ENCODE peak calls at places on chromosomes 13 and 19, in nine cellular contexts. K is K562, U is Calu3, V is cardiac fibroblast, J is right lobe of liver, B is endothelial cell, E is thoracic aorta, Y is RWPE1, O is fibroblast of the aortic adventitia. Z is an unnamed sample.
A peak's percentile ranks its signal among the peaks of the same experiment; 100 is the strongest.

GRCh38 chr13:45718992-45719391 is 16.9 kb downstream of the CBY2 start:
- DNase-seq in K (no peak), U (no peak), V (no peak), J (no peak), B (peak; percentile 15), E (no peak), Y (no peak), O (no peak), Z (no peak)

GRCh38 chr13:51297556-51297955 is 41.9 kb upstream of the SERPINE3 start:
- DNase-seq in K (no peak), U (no peak), V (no peak), J (no peak), B (no peak), E (no peak), Y (no peak), O (no peak), Z (no peak)

GRCh38 chr13:93002071-93002470 is 224.5 kb upstream of the GPC6 start:
- DNase-seq in K (no peak), U (no peak), V (no peak), J (no peak), B (no peak), E (no peak), Y (no peak), O (no peak), Z (no peak)

GRCh38 chr19:33569822-33570221 is 48.2 kb upstream of the PEPD start:
- DNase-seq in K (no peak), U (no peak), V (no peak), J (no peak), B (no peak), E (no peak), Y (no peak), O (peak; percentile 19), Z (no peak)

GRCh38 chr13:108193806-108194205 is 21.5 kb downstream of the LIG4 start:
- DNase-seq in K (no peak), U (no peak), V (no peak), J (no peak), B (no peak), E (no peak), Y (peak; percentile 55), O (no peak), Z (no peak)

GRCh38 chr19:33316521-33317284 is 14.4 kb upstream of the CEBPA start:
- DNase-seq in K (no peak), U (no peak), V (no peak), J (peak; percentile 79), B (no peak), E (no peak), Y (no peak), O (no peak), Z (no peak)

GRCh38 chr19:18304496-18305312 is 18.2 kb downstream of the LSM4 start:
- DNase-seq in K (peak; percentile 93), U (peak; percentile 64), V (peak; percentile 75), J (peak; percentile 87), B (peak; percentile 42), E (peak; percentile 69), Y (no peak), O (peak; percentile 72), Z (peak; percentile 70)

GRCh38 chr13:46296920-46297319 is 85.2 kb downstream of the LRRC63 start:
- DNase-seq in K (no peak), U (no peak), V (peak; percentile 83), J (no peak), B (no peak), E (no peak), Y (no peak), O (peak; percentile 99), Z (no peak)

GRCh38 chr13:20127563-20128458 is 33.0 kb downstream of the GJA3 start:
- DNase-seq in K (no peak), U (peak; percentile 64), V (peak; percentile 53), J (peak; percentile 80), B (peak; percentile 51), E (no peak), Y (no peak), O (peak; percentile 30), Z (peak; percentile 62)

GRCh38 chr19:58409010-58409790 is 751 bp downstream of the ZNF584 start:
- DNase-seq in K (peak; percentile 48), U (peak; percentile 52), V (no peak), J (peak; percentile 48), B (peak; percentile 21), E (no peak), Y (no peak), O (peak; percentile 27), Z (peak; percentile 54)

GRCh38 chr19:41928754-41929535 is 696 bp upstream of the ERFL start:
- DNase-seq in K (peak; percentile 65), U (no peak), V (no peak), J (no peak), B (no peak), E (no peak), Y (no peak), O (no peak), Z (no peak)

GRCh38 chr19:48795855-48796142 is 15.0 kb downstream of the BCAT2 start:
- DNase-seq in K (no peak), U (no peak), V (no peak), J (peak; percentile 76), B (no peak), E (no peak), Y (no peak), O (no peak), Z (no peak)

GRCh38 chr13:110964229-110965037 is 49.6 kb upstream of the ANKRD10 start:
- DNase-seq in K (peak; percentile 93), U (no peak), V (no peak), J (no peak), B (no peak), E (no peak), Y (no peak), O (no peak), Z (no peak)

GRCh38 chr13:104534847-104535246 is 1468.6 kb upstream of the SLC10A2 start:
- DNase-seq in K (peak; percentile 0), U (no peak), V (no peak), J (no peak), B (no peak), E (no peak), Y (no peak), O (no peak), Z (no peak)

GRCh38 chr19:27971071-27971470 is 1241.9 kb downstream of the UQCRFS1 start:
- DNase-seq in K (no peak), U (peak; percentile 13), V (peak; percentile 7), J (no peak), B (no peak), E (no peak), Y (peak; percentile 4), O (peak; percentile 28), Z (no peak)

GRCh38 chr19:35712910-35713845 is 4.6 kb upstream of the KMT2B start:
- DNase-seq in K (peak; percentile 37), U (no peak), V (no peak), J (no peak), B (no peak), E (no peak), Y (no peak), O (no peak), Z (no peak)

GRCh38 chr13:23883255-23883654 is 5.9 kb downstream of the MIPEP start:
- DNase-seq in K (no peak), U (no peak), V (no peak), J (no peak), B (no peak), E (no peak), Y (no peak), O (no peak), Z (no peak)

GRCh38 chr19:14562660-14563589 is 8.9 kb downstream of the NDUFB7 start:
- DNase-seq in K (no peak), U (no peak), V (no peak), J (no peak), B (no peak), E (no peak), Y (no peak), O (no peak), Z (no peak)

GRCh38 chr19:23528376-23528775 is 133.1 kb upstream of the ZNF91 start:
- DNase-seq in K (no peak), U (no peak), V (no peak), J (no peak), B (no peak), E (no peak), Y (peak; percentile 76), O (no peak), Z (no peak)

GRCh38 chr13:37617162-37617561 is 18.6 kb upstream of the POSTN start:
- DNase-seq in K (no peak), U (peak; percentile 3), V (peak; percentile 92), J (no peak), B (no peak), E (no peak), Y (no peak), O (peak; percentile 90), Z (no peak)

GRCh38 chr19:56727731-56728130 is 56.2 kb upstream of the ZNF835 start:
- DNase-seq in K (no peak), U (no peak), V (no peak), J (no peak), B (no peak), E (no peak), Y (no peak), O (no peak), Z (no peak)

GRCh38 chr19:15631817-15632216 is 8.9 kb upstream of the CYP4F3 start:
- DNase-seq in K (peak; percentile 62), U (peak; percentile 50), V (peak; percentile 8), J (peak; percentile 58), B (no peak), E (no peak), Y (peak; percentile 63), O (no peak), Z (no peak)

GRCh38 chr19:280541-281007 is 10.6 kb downstream of the PLPP2 start:
- DNase-seq in K (peak; percentile 47), U (no peak), V (no peak), J (no peak), B (no peak), E (no peak), Y (no peak), O (no peak), Z (no peak)
- TF ChIP-seq CTCF in K (no peak), U (no peak), V (no peak), J (no peak), B (no peak), E (no peak), Y (no peak), O (no peak), Z (no peak)

GRCh38 chr13:113211774-113212173 is 2.4 kb downstream of the CUL4A start:
- DNase-seq in K (peak; percentile 70), U (no peak), V (no peak), J (no peak), B (peak; percentile 46), E (no peak), Y (no peak), O (no peak), Z (no peak)
- TF ChIP-seq CTCF in K (peak; percentile 67), U (no peak), V (peak; percentile 4), J (no peak), B (no peak), E (no peak), Y (no peak), O (no peak), Z (no peak)

DNA sequence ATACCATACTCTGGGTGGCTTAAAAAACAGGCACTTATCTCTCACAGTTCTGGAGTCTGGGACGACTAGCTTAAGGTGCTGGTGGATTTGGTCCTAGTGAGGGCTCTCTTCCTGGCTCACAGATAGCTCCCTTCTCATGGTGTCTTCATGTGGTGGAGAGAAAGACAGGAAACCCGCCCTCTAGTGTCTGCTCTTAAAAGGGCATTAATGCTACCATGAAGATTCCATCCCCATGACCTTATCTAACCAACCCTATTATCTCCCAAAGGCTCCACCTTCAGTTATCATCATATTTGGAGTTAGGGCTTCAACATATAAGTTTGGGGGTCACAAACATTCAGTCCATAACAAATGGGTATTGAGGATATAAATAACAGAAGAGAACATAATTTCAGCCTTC is 139.4 kb downstream of the HS6ST3 start:
- DNase-seq in K (peak; percentile 28), U (no peak), V (peak; percentile 32), J (no peak), B (peak; percentile 18), E (no peak), Y (no peak), O (peak; percentile 31), Z (no peak)
- TF ChIP-seq CTCF in K (peak; percentile 57), U (no peak), V (peak; percentile 48), J (peak; percentile 56), B (peak; percentile 57), E (no peak), Y (no peak), O (peak; percentile 47), Z (peak; percentile 24)

GRCh38 chr13:33723772-33724435 is 94.0 kb upstream of the RFC3 start:
- DNase-seq in K (peak; percentile 59), U (peak; percentile 60), V (peak; percentile 94), J (peak; percentile 80), B (peak; percentile 71), E (peak; percentile 50), Y (peak; percentile 70), O (peak; percentile 92), Z (peak; percentile 40)
- TF ChIP-seq CTCF in K (peak; percentile 63), U (no peak), V (peak; percentile 63), J (peak; percentile 74), B (peak; percentile 55), E (peak; percentile 68), Y (peak; percentile 81), O (peak; percentile 76), Z (peak; percentile 47)